ENCODE peak calls at places on chromosomes 16 and 17, in nine cellular contexts. One of them, this sample, is unnamed.

GRCh38 chr17:8022358-8023038 is 16.4 kb upstream of the ALOX15B start:
- DNase-seq in foreskin fibroblast: no peak
- DNase-seq in GM12878: no peak
- DNase-seq in AG10803: no peak
- DNase-seq in epithelial cell of esophagus: peak
- DNase-seq in left lung: no peak
- DNase-seq in A549: no peak
- DNase-seq in mesendoderm: peak
- DNase-seq in AG04450: no peak
- DNase-seq in this sample: no peak

GRCh38 chr17:81976332-81977210 is 858 bp upstream of the ASPSCR1 start:
- DNase-seq in foreskin fibroblast: no peak
- DNase-seq in GM12878: no peak
- DNase-seq in AG10803: no peak
- DNase-seq in epithelial cell of esophagus: peak
- DNase-seq in left lung: peak
- DNase-seq in A549: no peak
- DNase-seq in mesendoderm: peak
- DNase-seq in AG04450: no peak
- DNase-seq in this sample: no peak

GRCh38 chr16:14372471-14372870 is 257.6 kb downstream of the PARN start:
- DNase-seq in foreskin fibroblast: no peak
- DNase-seq in GM12878: no peak
- DNase-seq in AG10803: no peak
- DNase-seq in epithelial cell of esophagus: no peak
- DNase-seq in left lung: no peak
- DNase-seq in A549: no peak
- DNase-seq in mesendoderm: no peak
- DNase-seq in AG04450: no peak
- DNase-seq in this sample: no peak

GRCh38 chr17:17782425-17783120 is 54.2 kb downstream of the SREBF1 start:
- DNase-seq in foreskin fibroblast: no peak
- DNase-seq in GM12878: no peak
- DNase-seq in AG10803: no peak
- DNase-seq in epithelial cell of esophagus: no peak
- DNase-seq in left lung: no peak
- DNase-seq in A549: no peak
- DNase-seq in mesendoderm: peak
- DNase-seq in AG04450: no peak
- DNase-seq in this sample: no peak

GRCh38 chr17:19338031-19338990 is 24.2 kb downstream of the B9D1 start:
- DNase-seq in foreskin fibroblast: no peak
- DNase-seq in GM12878: no peak
- DNase-seq in AG10803: peak
- DNase-seq in epithelial cell of esophagus: peak
- DNase-seq in left lung: peak
- DNase-seq in A549: peak
- DNase-seq in mesendoderm: peak
- DNase-seq in AG04450: no peak
- DNase-seq in this sample: no peak

GRCh38 chr17:43632231-43632630 is 29.5 kb downstream of the MEOX1 start:
- DNase-seq in foreskin fibroblast: no peak
- DNase-seq in GM12878: no peak
- DNase-seq in AG10803: no peak
- DNase-seq in epithelial cell of esophagus: no peak
- DNase-seq in left lung: no peak
- DNase-seq in A549: no peak
- DNase-seq in mesendoderm: no peak
- DNase-seq in AG04450: no peak
- DNase-seq in this sample: no peak

GRCh38 chr16:24322106-24322505 is 66.0 kb downstream of the CACNG3 start:
- DNase-seq in foreskin fibroblast: no peak
- DNase-seq in GM12878: no peak
- DNase-seq in AG10803: no peak
- DNase-seq in epithelial cell of esophagus: no peak
- DNase-seq in left lung: no peak
- DNase-seq in A549: no peak
- DNase-seq in mesendoderm: no peak
- DNase-seq in AG04450: no peak
- DNase-seq in this sample: no peak

GRCh38 chr16:65285128-65286120 is 163.6 kb upstream of the CDH11 start:
- DNase-seq in foreskin fibroblast: no peak
- DNase-seq in GM12878: no peak
- DNase-seq in AG10803: peak
- DNase-seq in epithelial cell of esophagus: peak
- DNase-seq in left lung: no peak
- DNase-seq in A549: no peak
- DNase-seq in mesendoderm: no peak
- DNase-seq in AG04450: no peak
- DNase-seq in this sample: no peak

GRCh38 chr16:70715860-70716357 is 30.1 kb upstream of the MTSS2 start:
- DNase-seq in foreskin fibroblast: no peak
- DNase-seq in GM12878: no peak
- DNase-seq in AG10803: no peak
- DNase-seq in epithelial cell of esophagus: no peak
- DNase-seq in left lung: no peak
- DNase-seq in A549: no peak
- DNase-seq in mesendoderm: no peak
- DNase-seq in AG04450: no peak
- DNase-seq in this sample: peak

GRCh38 chr17:79039171-79039570 is 15.2 kb downstream of the C1QTNF1 start:
- DNase-seq in foreskin fibroblast: no peak
- DNase-seq in GM12878: no peak
- DNase-seq in AG10803: no peak
- DNase-seq in epithelial cell of esophagus: no peak
- DNase-seq in left lung: no peak
- DNase-seq in A549: no peak
- DNase-seq in mesendoderm: no peak
- DNase-seq in AG04450: no peak
- DNase-seq in this sample: no peak

GRCh38 chr16:66844342-66845079 is at the start of gene CA7:
- DNase-seq in foreskin fibroblast: no peak
- DNase-seq in GM12878: no peak
- DNase-seq in AG10803: no peak
- DNase-seq in epithelial cell of esophagus: no peak
- DNase-seq in left lung: no peak
- DNase-seq in A549: no peak
- DNase-seq in mesendoderm: no peak
- DNase-seq in AG04450: no peak
- DNase-seq in this sample: no peak

GRCh38 chr17:83056583-83057396 is 22.6 kb upstream of the METRNL start:
- DNase-seq in foreskin fibroblast: no peak
- DNase-seq in GM12878: no peak
- DNase-seq in AG10803: peak
- DNase-seq in epithelial cell of esophagus: no peak
- DNase-seq in left lung: peak
- DNase-seq in A549: no peak
- DNase-seq in mesendoderm: no peak
- DNase-seq in AG04450: no peak
- DNase-seq in this sample: no peak

GRCh38 chr17:7589204-7589868 is 558 bp downstream of the SOX15 start:
- DNase-seq in foreskin fibroblast: peak
- DNase-seq in GM12878: no peak
- DNase-seq in AG10803: peak
- DNase-seq in epithelial cell of esophagus: peak
- DNase-seq in left lung: peak
- DNase-seq in A549: no peak
- DNase-seq in mesendoderm: peak
- DNase-seq in AG04450: no peak
- DNase-seq in this sample: no peak

GRCh38 chr16:23432176-23433128 is 20.5 kb downstream of the COG7 start:
- DNase-seq in foreskin fibroblast: no peak
- DNase-seq in GM12878: no peak
- DNase-seq in AG10803: no peak
- DNase-seq in epithelial cell of esophagus: peak
- DNase-seq in left lung: no peak
- DNase-seq in A549: no peak
- DNase-seq in mesendoderm: no peak
- DNase-seq in AG04450: no peak
- DNase-seq in this sample: no peak

GRCh38 chr17:81583589-81584337 is 31.6 kb upstream of the FAAP100 start:
- DNase-seq in foreskin fibroblast: no peak
- DNase-seq in GM12878: no peak
- DNase-seq in AG10803: no peak
- DNase-seq in epithelial cell of esophagus: no peak
- DNase-seq in left lung: no peak
- DNase-seq in A549: no peak
- DNase-seq in mesendoderm: no peak
- DNase-seq in AG04450: no peak
- DNase-seq in this sample: no peak

GRCh38 chr17:37392024-37392590 is 14.5 kb downstream of the ACACA start:
- DNase-seq in foreskin fibroblast: peak
- DNase-seq in GM12878: no peak
- DNase-seq in AG10803: peak
- DNase-seq in epithelial cell of esophagus: peak
- DNase-seq in left lung: no peak
- DNase-seq in A549: no peak
- DNase-seq in mesendoderm: no peak
- DNase-seq in AG04450: peak
- DNase-seq in this sample: peak

GRCh38 chr17:37389160-37389559 is 13.4 kb downstream of the C17orf78 start:
- DNase-seq in foreskin fibroblast: no peak
- DNase-seq in GM12878: no peak
- DNase-seq in AG10803: no peak
- DNase-seq in epithelial cell of esophagus: no peak
- DNase-seq in left lung: no peak
- DNase-seq in A549: no peak
- DNase-seq in mesendoderm: no peak
- DNase-seq in AG04450: no peak
- DNase-seq in this sample: no peak

GRCh38 chr17:37388266-37388665 is 12.5 kb downstream of the C17orf78 start:
- DNase-seq in foreskin fibroblast: no peak
- DNase-seq in GM12878: no peak
- DNase-seq in AG10803: peak
- DNase-seq in epithelial cell of esophagus: peak
- DNase-seq in left lung: no peak
- DNase-seq in A549: no peak
- DNase-seq in mesendoderm: peak
- DNase-seq in AG04450: no peak
- DNase-seq in this sample: no peak

GRCh38 chr17:37391146-37391545 is 15.4 kb downstream of the C17orf78 start:
- DNase-seq in foreskin fibroblast: no peak
- DNase-seq in GM12878: no peak
- DNase-seq in AG10803: no peak
- DNase-seq in epithelial cell of esophagus: peak
- DNase-seq in left lung: no peak
- DNase-seq in A549: no peak
- DNase-seq in mesendoderm: no peak
- DNase-seq in AG04450: no peak
- DNase-seq in this sample: peak

GRCh38 chr17:37393352-37393751 is 13.3 kb downstream of the ACACA start:
- DNase-seq in foreskin fibroblast: no peak
- DNase-seq in GM12878: no peak
- DNase-seq in AG10803: no peak
- DNase-seq in epithelial cell of esophagus: no peak
- DNase-seq in left lung: no peak
- DNase-seq in A549: no peak
- DNase-seq in mesendoderm: no peak
- DNase-seq in AG04450: no peak
- DNase-seq in this sample: no peak
- H3K4me3 ChIP-seq in foreskin fibroblast: no peak
- H3K4me3 ChIP-seq in GM12878: no peak
- H3K4me3 ChIP-seq in AG10803: no peak
- H3K4me3 ChIP-seq in epithelial cell of esophagus: no peak
- H3K4me3 ChIP-seq in left lung: no peak
- H3K4me3 ChIP-seq in A549: no peak
- H3K4me3 ChIP-seq in mesendoderm: no peak
- H3K4me3 ChIP-seq in AG04450: no peak
- H3K4me3 ChIP-seq in this sample: no peak

DNA sequence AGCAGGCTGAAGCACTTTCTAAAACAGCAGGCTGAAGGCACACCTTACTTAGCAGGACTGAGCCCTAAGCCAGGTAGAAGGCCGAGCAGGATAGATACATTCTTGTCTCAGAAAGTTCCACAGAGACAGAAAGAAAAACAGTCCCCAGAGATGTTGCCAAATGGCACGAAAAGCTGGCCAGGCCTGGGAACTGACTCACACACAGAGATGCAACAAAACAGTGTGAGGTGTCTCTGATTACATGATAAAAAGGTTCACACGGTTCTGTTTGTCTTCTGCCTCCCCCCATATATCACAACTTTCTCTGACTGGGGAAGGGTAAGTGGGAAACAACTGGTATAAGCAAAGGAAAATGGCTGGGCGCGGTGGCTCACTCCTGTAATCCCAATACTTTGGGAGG is 1.7 kb downstream of the WBP2 start:
- DNase-seq in foreskin fibroblast: peak
- DNase-seq in GM12878: no peak
- DNase-seq in AG10803: peak
- DNase-seq in epithelial cell of esophagus: peak
- DNase-seq in left lung: no peak
- DNase-seq in A549: no peak
- DNase-seq in mesendoderm: peak
- DNase-seq in AG04450: no peak
- DNase-seq in this sample: no peak
- H3K4me3 ChIP-seq in foreskin fibroblast: no peak
- H3K4me3 ChIP-seq in GM12878: no peak
- H3K4me3 ChIP-seq in AG10803: no peak
- H3K4me3 ChIP-seq in epithelial cell of esophagus: no peak
- H3K4me3 ChIP-seq in left lung: no peak
- H3K4me3 ChIP-seq in A549: no peak
- H3K4me3 ChIP-seq in mesendoderm: no peak
- H3K4me3 ChIP-seq in AG04450: no peak
- H3K4me3 ChIP-seq in this sample: no peak

DNA sequence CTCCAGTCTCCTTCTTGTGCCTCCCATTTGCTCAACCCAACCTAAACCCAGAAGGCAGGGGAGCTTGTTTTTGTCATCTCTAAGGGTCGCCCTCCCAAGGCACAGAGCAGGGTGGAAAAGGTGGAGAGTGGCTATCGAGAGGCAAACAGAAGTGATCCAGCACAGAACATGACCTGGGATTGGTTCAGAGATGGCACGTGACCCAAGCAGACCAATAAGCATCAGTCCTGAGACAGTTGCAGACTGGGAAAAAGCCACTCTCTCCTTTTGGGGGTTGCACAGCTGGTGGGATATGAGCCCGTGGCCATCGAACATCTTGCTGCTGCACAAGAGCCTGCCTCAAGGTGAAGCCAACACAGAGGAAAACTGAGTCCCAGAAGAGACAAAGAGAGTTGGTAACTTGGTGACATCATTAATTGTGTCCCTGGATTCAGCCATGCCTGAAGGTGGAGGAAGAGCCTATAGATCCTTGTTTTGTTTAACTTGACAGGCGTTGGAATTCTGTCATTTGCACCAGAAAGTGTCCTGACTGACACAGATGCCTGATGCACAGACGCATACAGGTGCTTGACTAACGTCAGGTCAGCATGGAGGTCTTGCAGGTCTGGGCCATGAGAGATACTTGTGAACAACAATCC is 28.2 kb upstream of the CSNK2A2 start:
- DNase-seq in foreskin fibroblast: no peak
- DNase-seq in GM12878: no peak
- DNase-seq in AG10803: no peak
- DNase-seq in epithelial cell of esophagus: no peak
- DNase-seq in left lung: no peak
- DNase-seq in A549: no peak
- DNase-seq in mesendoderm: no peak
- DNase-seq in AG04450: no peak
- DNase-seq in this sample: no peak
- H3K4me3 ChIP-seq in foreskin fibroblast: no peak
- H3K4me3 ChIP-seq in GM12878: no peak
- H3K4me3 ChIP-seq in AG10803: no peak
- H3K4me3 ChIP-seq in epithelial cell of esophagus: no peak
- H3K4me3 ChIP-seq in left lung: no peak
- H3K4me3 ChIP-seq in A549: no peak
- H3K4me3 ChIP-seq in mesendoderm: no peak
- H3K4me3 ChIP-seq in AG04450: no peak
- H3K4me3 ChIP-seq in this sample: no peak

GRCh38 chr16:11620243-11621003 is 33.7 kb upstream of the LITAF start:
- DNase-seq in foreskin fibroblast: no peak
- DNase-seq in GM12878: no peak
- DNase-seq in AG10803: no peak
- DNase-seq in epithelial cell of esophagus: no peak
- DNase-seq in left lung: no peak
- DNase-seq in A549: no peak
- DNase-seq in mesendoderm: no peak
- DNase-seq in AG04450: no peak
- DNase-seq in this sample: no peak
- H3K4me3 ChIP-seq in foreskin fibroblast: no peak
- H3K4me3 ChIP-seq in GM12878: no peak
- H3K4me3 ChIP-seq in AG10803: no peak
- H3K4me3 ChIP-seq in epithelial cell of esophagus: no peak
- H3K4me3 ChIP-seq in left lung: no peak
- H3K4me3 ChIP-seq in A549: no peak
- H3K4me3 ChIP-seq in mesendoderm: no peak
- H3K4me3 ChIP-seq in AG04450: no peak
- H3K4me3 ChIP-seq in this sample: no peak